ENCODE peak calls at places on chromosomes 11 and 22, in five cellular contexts. V is GDM1; A is ACHN; U is K562; D is activated gamma-delta T cell treated with anti-CD3 and anti-CD28 coated beads, Interleukin-2, amount 50 U/mL, for 16 hours. E is an unnamed sample.

GRCh38 chr22:41478891-41479521 is 10.1 kb downstream of the ACO2 start:
- DNase-seq in V (no peak), A (no peak), U (no peak), D (no peak), E (no peak)

GRCh38 chr22:49967333-49968241 is 7.0 kb downstream of the PIM3 start:
- DNase-seq in V (no peak), A (no peak), U (no peak), D (no peak), E (no peak)

GRCh38 chr22:29480512-29481264 is 670 bp downstream of the NEFH start:
- DNase-seq in V (peak; percentile 65), A (no peak), U (peak; percentile 78), D (no peak), E (peak; percentile 83)

GRCh38 chr11:75199412-75199955 is 41.1 kb upstream of the TPBGL start:
- DNase-seq in V (no peak), A (no peak), U (no peak), D (no peak), E (no peak)

GRCh38 chr11:34929794-34930763 is 13.7 kb downstream of the PDHX start:
- DNase-seq in V (no peak), A (no peak), U (no peak), D (no peak), E (no peak)

GRCh38 chr11:33177676-33178336 is 16.5 kb upstream of the CSTF3 start:
- DNase-seq in V (no peak), A (no peak), U (no peak), D (no peak), E (no peak)

GRCh38 chr22:20526628-20527355 is 19.4 kb downstream of the MED15 start:
- DNase-seq in V (no peak), A (peak; percentile 80), U (peak; percentile 66), D (no peak), E (peak; percentile 41)

GRCh38 chr11:68506908-68507307 is 46.4 kb downstream of the PPP6R3 start:
- DNase-seq in V (no peak), A (no peak), U (no peak), D (no peak), E (no peak)

GRCh38 chr11:72584293-72584921 is 89.8 kb downstream of the PDE2A start:
- DNase-seq in V (no peak), A (no peak), U (peak; percentile 74), D (peak; percentile 17), E (no peak)

GRCh38 chr11:93614111-93614784 is 47.2 kb upstream of the CEP295 start:
- DNase-seq in V (no peak), A (no peak), U (peak; percentile 63), D (no peak), E (peak; percentile 10)

GRCh38 chr11:122933434-122933833 is 48.2 kb downstream of the BSX start:
- DNase-seq in V (no peak), A (no peak), U (no peak), D (no peak), E (no peak)